ENCODE peak calls at places on chromosome 2, in seven cellular contexts. One of them, this sample, is unnamed.

GRCh38 chr2:37833420-37833819 is 91.7 kb upstream of the RMDN2 start:
- DNase-seq in activated T-cell treated with anti-CD3 and anti-CD28 coated beads for 4 hours: no peak
- DNase-seq in OCI-LY7: no peak
- DNase-seq in A172: no peak
- DNase-seq in AG08396: no peak
- DNase-seq in epithelial cell of esophagus: peak; percentile 13
- DNase-seq in MM.1S: no peak
- DNase-seq in this sample: no peak

GRCh38 chr2:30666307-30666874 is 140.9 kb downstream of the CAPN13 start:
- DNase-seq in A172: peak; percentile 99
- DNase-seq in MM.1S: peak; percentile 40
- DNase-seq in activated T-cell treated with anti-CD3 and anti-CD28 coated beads for 4 hours: no peak
- DNase-seq in AG08396: peak; percentile 67
- DNase-seq in epithelial cell of esophagus: peak; percentile 98
- DNase-seq in OCI-LY7: peak; percentile 82
- DNase-seq in this sample: peak; percentile 80

GRCh38 chr2:139031722-139032121 is 251.5 kb upstream of the NXPH2 start:
- DNase-seq in AG08396: no peak
- DNase-seq in epithelial cell of esophagus: peak; percentile 53
- DNase-seq in MM.1S: peak; percentile 69
- DNase-seq in OCI-LY7: peak; percentile 18
- DNase-seq in A172: no peak
- DNase-seq in activated T-cell treated with anti-CD3 and anti-CD28 coated beads for 4 hours: no peak
- DNase-seq in this sample: no peak

GRCh38 chr2:65070172-65070830 is 14.1 kb downstream of the CEP68 start:
- DNase-seq in A172: peak; percentile 73
- DNase-seq in epithelial cell of esophagus: peak; percentile 69
- DNase-seq in MM.1S: no peak
- DNase-seq in AG08396: peak; percentile 47
- DNase-seq in OCI-LY7: peak; percentile 76
- DNase-seq in activated T-cell treated with anti-CD3 and anti-CD28 coated beads for 4 hours: no peak
- DNase-seq in this sample: peak; percentile 41

GRCh38 chr2:237092920-237093781 is 7.5 kb downstream of the COPS8 start:
- DNase-seq in AG08396: peak; percentile 64
- DNase-seq in A172: peak; percentile 43
- DNase-seq in OCI-LY7: peak; percentile 5
- DNase-seq in epithelial cell of esophagus: peak; percentile 75
- DNase-seq in MM.1S: no peak
- DNase-seq in activated T-cell treated with anti-CD3 and anti-CD28 coated beads for 4 hours: no peak
- DNase-seq in this sample: no peak

GRCh38 chr2:217047209-217047998 is 187.5 kb upstream of the TNP1 start:
- DNase-seq in OCI-LY7: no peak
- DNase-seq in AG08396: no peak
- DNase-seq in A172: no peak
- DNase-seq in activated T-cell treated with anti-CD3 and anti-CD28 coated beads for 4 hours: no peak
- DNase-seq in epithelial cell of esophagus: no peak
- DNase-seq in MM.1S: no peak
- DNase-seq in this sample: no peak

GRCh38 chr2:824954-825353 is 125.7 kb upstream of the SNTG2 start:
- DNase-seq in MM.1S: no peak
- DNase-seq in epithelial cell of esophagus: no peak
- DNase-seq in A172: no peak
- DNase-seq in activated T-cell treated with anti-CD3 and anti-CD28 coated beads for 4 hours: no peak
- DNase-seq in OCI-LY7: no peak
- DNase-seq in AG08396: no peak
- DNase-seq in this sample: no peak

GRCh38 chr2:235032949-235033348 is 81.1 kb downstream of the SH3BP4 start:
- DNase-seq in activated T-cell treated with anti-CD3 and anti-CD28 coated beads for 4 hours: no peak
- DNase-seq in MM.1S: no peak
- DNase-seq in OCI-LY7: no peak
- DNase-seq in AG08396: no peak
- DNase-seq in A172: no peak
- DNase-seq in epithelial cell of esophagus: no peak
- DNase-seq in this sample: no peak